ENCODE peak calls at places on chromosomes 3 and 15, in seven cellular contexts. X is Calu3, R is tibial artery, Y is body of pancreas, Q is kidney epithelial cell, F is cardiac fibroblast, A is psoas muscle. E is an unnamed sample.
A peak's percentile ranks its signal among the peaks of the same experiment; 100 is the strongest.

GRCh38 chr3:151926956-151927355 is 53.5 kb downstream of the SUCNR1 start:
- DNase-seq in X (no peak), R (no peak), Y (no peak), Q (peak; percentile 43), F (no peak), A (no peak), E (no peak)

GRCh38 chr3:146086211-146086610 is 74.8 kb downstream of the PLOD2 start:
- DNase-seq in X (no peak), R (no peak), Y (no peak), Q (no peak), F (no peak), A (no peak), E (no peak)

GRCh38 chr3:30648670-30649357 is 42.4 kb downstream of the TGFBR2 start:
- DNase-seq in X (no peak), R (no peak), Y (no peak), Q (no peak), F (no peak), A (no peak), E (no peak)

GRCh38 chr3:146044046-146044445 is 116.9 kb downstream of the PLOD2 start:
- DNase-seq in X (no peak), R (no peak), Y (no peak), Q (peak; percentile 10), F (no peak), A (no peak), E (no peak)

GRCh38 chr3:67580430-67581000 is 73.9 kb downstream of the SUCLG2 start:
- DNase-seq in X (no peak), R (no peak), Y (no peak), Q (no peak), F (no peak), A (no peak), E (no peak)

GRCh38 chr3:111984636-111985298 is 5.9 kb downstream of the ABHD10 start:
- DNase-seq in X (no peak), R (no peak), Y (no peak), Q (no peak), F (no peak), A (no peak), E (no peak)

GRCh38 chr3:146469206-146470017 is at the start of gene PLSCR2:
- DNase-seq in X (peak; percentile 92), R (no peak), Y (peak; percentile 89), Q (peak; percentile 4), F (peak; percentile 23), A (peak; percentile 76), E (peak; percentile 64)

GRCh38 chr3:186520957-186521842 is 23.0 kb downstream of the CRYGS start:
- DNase-seq in X (no peak), R (no peak), Y (no peak), Q (no peak), F (no peak), A (no peak), E (no peak)

GRCh38 chr15:49045691-49046112 is 544 bp downstream of the SECISBP2L start:
- DNase-seq in X (peak; percentile 14), R (no peak), Y (no peak), Q (peak; percentile 35), F (peak; percentile 32), A (no peak), E (no peak)

GRCh38 chr3:58332575-58333179 is at the start of gene PXK:
- DNase-seq in X (peak; percentile 81), R (peak; percentile 66), Y (peak; percentile 79), Q (no peak), F (peak; percentile 86), A (peak; percentile 91), E (peak; percentile 85)

GRCh38 chr3:53312832-53313231 is 34.5 kb downstream of the DCP1A start:
- DNase-seq in X (no peak), R (no peak), Y (no peak), Q (no peak), F (no peak), A (no peak), E (no peak)

GRCh38 chr15:73318463-73319351 is 50.1 kb downstream of the HCN4 start:
- DNase-seq in X (no peak), R (no peak), Y (no peak), Q (no peak), F (peak; percentile 24), A (no peak), E (no peak)

GRCh38 chr3:186260726-186261125 is 101.3 kb downstream of the DGKG start:
- DNase-seq in X (no peak), R (no peak), Y (no peak), Q (no peak), F (no peak), A (no peak), E (no peak)

GRCh38 chr3:23921052-23921511 is 4.2 kb downstream of the RPL15 start:
- DNase-seq in X (no peak), R (no peak), Y (no peak), Q (no peak), F (no peak), A (no peak), E (no peak)

GRCh38 chr15:38474155-38474757 is 20.3 kb downstream of the FAM98B start:
- DNase-seq in X (peak; percentile 13), R (no peak), Y (peak; percentile 17), Q (no peak), F (peak; percentile 81), A (no peak), E (no peak)

GRCh38 chr3:128799650-128800049 is 73.7 kb downstream of the RAB7A start:
- DNase-seq in X (no peak), R (no peak), Y (no peak), Q (no peak), F (no peak), A (no peak), E (no peak)

GRCh38 chr3:128800241-128801187 is 74.5 kb downstream of the RAB7A start:
- DNase-seq in X (no peak), R (no peak), Y (no peak), Q (no peak), F (no peak), A (peak; percentile 82), E (no peak)

GRCh38 chr3:128794067-128794768 is 68.2 kb downstream of the RAB7A start:
- DNase-seq in X (no peak), R (no peak), Y (no peak), Q (peak; percentile 56), F (peak; percentile 60), A (no peak), E (no peak)

GRCh38 chr3:128794788-128795649 is 69.0 kb downstream of the RAB7A start:
- DNase-seq in X (peak; percentile 79), R (peak; percentile 60), Y (peak; percentile 60), Q (no peak), F (peak; percentile 72), A (peak; percentile 65), E (peak; percentile 47)
- TF ChIP-seq CTCF in X (peak; percentile 92), R (peak; percentile 77), Y (peak; percentile 81), Q (peak; percentile 79), F (peak; percentile 67), A (peak; percentile 80), E (peak; percentile 74)

GRCh38 chr3:38479431-38480092 is 16.6 kb upstream of the EXOG start:
- DNase-seq in X (peak; percentile 66), R (peak; percentile 63), Y (peak; percentile 75), Q (no peak), F (peak; percentile 81), A (peak; percentile 79), E (no peak)

GRCh38 chr3:38477839-38478450 is 18.2 kb upstream of the EXOG start:
- DNase-seq in X (no peak), R (no peak), Y (no peak), Q (no peak), F (no peak), A (no peak), E (no peak)

GRCh38 chr3:38478901-38479300 is 17.2 kb upstream of the EXOG start:
- DNase-seq in X (no peak), R (no peak), Y (no peak), Q (no peak), F (no peak), A (no peak), E (no peak)

GRCh38 chr3:38480930-38481329 is 15.2 kb upstream of the EXOG start:
- DNase-seq in X (no peak), R (no peak), Y (no peak), Q (no peak), F (no peak), A (no peak), E (no peak)

GRCh38 chr3:38480093-38480445 is 16.1 kb upstream of the EXOG start:
- DNase-seq in X (no peak), R (no peak), Y (no peak), Q (no peak), F (no peak), A (no peak), E (no peak)
- TF ChIP-seq CTCF in X (no peak), R (no peak), Y (no peak), Q (no peak), F (no peak), A (no peak), E (no peak)

GRCh38 chr15:91070872-91071271 is 29.2 kb upstream of the SV2B start:
- DNase-seq in X (no peak), R (no peak), Y (no peak), Q (no peak), F (no peak), A (no peak), E (no peak)

GRCh38 chr15:91067026-91067425 is 33.0 kb upstream of the SV2B start:
- DNase-seq in X (no peak), R (no peak), Y (no peak), Q (no peak), F (no peak), A (no peak), E (no peak)

GRCh38 chr15:91068436-91068835 is 31.6 kb upstream of the SV2B start:
- DNase-seq in X (no peak), R (no peak), Y (no peak), Q (no peak), F (no peak), A (no peak), E (no peak)

GRCh38 chr15:91072162-91072561 is 27.9 kb upstream of the SV2B start:
- DNase-seq in X (no peak), R (no peak), Y (no peak), Q (no peak), F (no peak), A (no peak), E (no peak)

GRCh38 chr15:91068966-91069365 is 31.1 kb upstream of the SV2B start:
- DNase-seq in X (no peak), R (no peak), Y (no peak), Q (no peak), F (no peak), A (no peak), E (no peak)
- TF ChIP-seq CTCF in X (no peak), R (no peak), Y (no peak), Q (no peak), F (peak; percentile 3), A (no peak), E (no peak)

GRCh38 chr15:58212909-58213526 is 74.8 kb downstream of the AQP9 start:
- DNase-seq in X (peak; percentile 53), R (no peak), Y (no peak), Q (no peak), F (peak; percentile 72), A (no peak), E (no peak)
- TF ChIP-seq CTCF in X (peak; percentile 51), R (no peak), Y (peak; percentile 56), Q (peak; percentile 73), F (peak; percentile 66), A (peak; percentile 37), E (no peak)

E was measured in natural killer cell.